ENCODE peak calls at places on chromosomes 16 and 17, in ten cellular contexts. W is hypothalamus; U is colonic mucosa; K is activated CD8-positive, alpha-beta memory T cell treated with anti-CD3 and anti-CD28 coated beads, Interleukin-2, amount 10 ng/mL, durations not matched to agents 7 days and 5 days; Z is omental fat pad; C is naive thymus-derived CD8-positive, alpha-beta T cell; Y is amygdala; A is non-pigmented ciliary epithelial cell; I is K562; Q is NCI-H1092. P is an unnamed sample.

GRCh38 chr16:23952128-23953041 is 116.6 kb downstream of the PRKCB start:
- DNase-seq in W (peak; percentile 75), C (peak; percentile 41), K (no peak), Q (peak; percentile 17), I (peak; percentile 72), U (peak; percentile 22), A (no peak), Z (no peak), Y (peak; percentile 19), P (peak; percentile 37)

GRCh38 chr17:17462048-17462824 is 14.6 kb upstream of the MED9 start:
- DNase-seq in W (no peak), U (no peak), I (no peak), Y (no peak), Q (no peak), A (no peak), C (no peak), Z (no peak), K (no peak), P (no peak)

GRCh38 chr17:39618252-39618913 is 8.4 kb upstream of the PPP1R1B start:
- DNase-seq in I (peak; percentile 24), W (no peak), U (peak; percentile 54), Z (no peak), C (no peak), Q (no peak), A (no peak), K (no peak), Y (no peak), P (no peak)

GRCh38 chr17:64442550-64442971 is 6.4 kb upstream of the MILR1 start:
- DNase-seq in Y (no peak), C (no peak), U (no peak), W (no peak), K (peak; percentile 50), Z (no peak), Q (no peak), A (no peak), I (no peak), P (no peak)

GRCh38 chr16:24853830-24854229 is 8.1 kb downstream of the SLC5A11 start:
- DNase-seq in Z (no peak), Y (peak; percentile 68), C (no peak), U (no peak), Q (peak; percentile 30), I (no peak), A (no peak), W (peak; percentile 87), K (no peak), P (no peak)

GRCh38 chr16:49708491-49708890 is 147.4 kb downstream of the ZNF423 start:
- DNase-seq in W (no peak), U (no peak), K (no peak), Q (no peak), C (no peak), Y (no peak), A (no peak), I (no peak), Z (no peak), P (no peak)

GRCh38 chr16:65319621-65320231 is 197.9 kb upstream of the CDH11 start:
- DNase-seq in Y (no peak), W (no peak), K (no peak), Z (no peak), Q (no peak), A (no peak), I (no peak), U (no peak), C (no peak), P (no peak)

GRCh38 chr16:117381-118365 is 20.8 kb downstream of the NPRL3 start:
- DNase-seq in W (no peak), Y (no peak), I (peak; percentile 73), Z (no peak), A (no peak), Q (peak; percentile 26), K (peak; percentile 69), C (peak; percentile 73), U (peak; percentile 90), P (peak; percentile 74)

P was measured in activated CD8-positive, alpha-beta T cell treated with anti-CD3 and anti-CD28 coated beads, Interleukin-2, amount 10 ng/mL, durations not matched to agents 7 days and 5 days.